ENCODE peak calls at places on chromosomes 6 and 20, in four cellular contexts. One of them, this sample, is unnamed.

GRCh38 chr6:33202799-33203198 is 1.7 kb upstream of the HSD17B8 start:
- DNase-seq in HCT116: no peak
- DNase-seq in GM12865: no peak
- DNase-seq in bronchial epithelial cell: no peak
- DNase-seq in this sample: no peak

GRCh38 chr6:130810307-130811030 is 16.7 kb upstream of the SMLR1 start:
- DNase-seq in HCT116: no peak
- DNase-seq in GM12865: no peak
- DNase-seq in bronchial epithelial cell: no peak
- DNase-seq in this sample: no peak

GRCh38 chr6:43481075-43481474 is 3.7 kb downstream of the TJAP1 start:
- DNase-seq in bronchial epithelial cell: peak
- DNase-seq in GM12865: no peak
- DNase-seq in HCT116: no peak
- DNase-seq in this sample: peak

GRCh38 chr20:17882834-17883591 is 85.6 kb downstream of the SNX5 start:
- DNase-seq in bronchial epithelial cell: no peak
- DNase-seq in HCT116: no peak
- DNase-seq in GM12865: no peak
- DNase-seq in this sample: no peak

GRCh38 chr6:149480502-149481280 is 4.1 kb downstream of the ZC3H12D start:
- DNase-seq in HCT116: no peak
- DNase-seq in GM12865: peak
- DNase-seq in bronchial epithelial cell: no peak
- DNase-seq in this sample: peak

GRCh38 chr6:15628499-15629131 is 34.2 kb downstream of the DTNBP1 start:
- DNase-seq in bronchial epithelial cell: peak
- DNase-seq in GM12865: no peak
- DNase-seq in HCT116: no peak
- DNase-seq in this sample: peak

GRCh38 chr20:38049800-38050199 is 16.3 kb downstream of the RPRD1B start:
- DNase-seq in bronchial epithelial cell: peak
- DNase-seq in HCT116: no peak
- DNase-seq in GM12865: no peak
- DNase-seq in this sample: no peak

GRCh38 chr20:3218307-3218988 is 9.2 kb downstream of the ITPA start:
- DNase-seq in HCT116: no peak
- DNase-seq in GM12865: peak
- DNase-seq in bronchial epithelial cell: no peak
- DNase-seq in this sample: peak

GRCh38 chr6:42783876-42784738 is 2.3 kb downstream of the BICRAL start:
- DNase-seq in GM12865: peak
- DNase-seq in bronchial epithelial cell: no peak
- DNase-seq in HCT116: no peak
- DNase-seq in this sample: no peak

GRCh38 chr6:24699521-24700359 is 19.2 kb downstream of the C6orf62 start:
- DNase-seq in GM12865: no peak
- DNase-seq in bronchial epithelial cell: peak
- DNase-seq in HCT116: no peak
- DNase-seq in this sample: no peak

GRCh38 chr6:38012573-38012972 is 193.0 kb downstream of the ZFAND3 start:
- DNase-seq in HCT116: peak
- DNase-seq in GM12865: peak
- DNase-seq in bronchial epithelial cell: peak
- DNase-seq in this sample: peak

GRCh38 chr20:11216451-11217314 is 542.9 kb upstream of the JAG1 start:
- DNase-seq in HCT116: no peak
- DNase-seq in GM12865: no peak
- DNase-seq in bronchial epithelial cell: no peak
- DNase-seq in this sample: no peak

GRCh38 chr20:57880155-57880648 is 170.4 kb upstream of the PMEPA1 start:
- DNase-seq in HCT116: no peak
- DNase-seq in GM12865: no peak
- DNase-seq in bronchial epithelial cell: no peak
- DNase-seq in this sample: no peak

GRCh38 chr6:120077489-120077888 is 727.9 kb upstream of the MAN1A1 start:
- DNase-seq in GM12865: peak
- DNase-seq in HCT116: peak
- DNase-seq in bronchial epithelial cell: peak
- DNase-seq in this sample: peak

DNA sequence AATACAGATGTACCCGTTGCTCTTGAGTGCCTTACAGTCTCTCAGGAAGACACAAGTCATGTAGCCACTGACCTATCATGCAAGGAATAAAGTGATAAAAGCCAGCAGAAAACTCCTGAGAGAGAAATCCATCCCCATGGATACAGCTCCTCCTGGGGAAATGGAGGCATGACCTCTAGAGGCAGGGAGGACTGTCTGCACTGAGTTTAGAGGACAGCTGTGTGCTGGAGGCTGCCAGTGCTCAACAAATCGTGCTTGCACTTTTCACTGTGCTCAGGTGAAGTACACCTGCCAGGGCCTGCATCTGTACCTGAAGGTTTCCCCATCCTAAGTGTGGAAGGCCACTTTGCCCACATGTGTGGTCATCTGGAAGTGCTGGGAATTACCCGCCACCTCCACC is 12.1 kb downstream of the CD93 start:
- DNase-seq in GM12865: no peak
- DNase-seq in bronchial epithelial cell: no peak
- DNase-seq in HCT116: no peak
- DNase-seq in this sample: no peak
- TF ChIP-seq CTCF in GM12865: no peak
- TF ChIP-seq CTCF in bronchial epithelial cell: no peak
- TF ChIP-seq CTCF in HCT116: peak
- TF ChIP-seq CTCF in this sample: no peak

GRCh38 chr6:41747256-41748101 is at the start of gene PGC:
- DNase-seq in HCT116: no peak
- DNase-seq in GM12865: no peak
- DNase-seq in bronchial epithelial cell: no peak
- DNase-seq in this sample: no peak

GRCh38 chr6:41748542-41748941 is 1.3 kb upstream of the PGC start:
- DNase-seq in bronchial epithelial cell: no peak
- DNase-seq in GM12865: no peak
- DNase-seq in HCT116: no peak
- DNase-seq in this sample: no peak

GRCh38 chr6:41748102-41748477 is 893 bp upstream of the PGC start:
- DNase-seq in bronchial epithelial cell: no peak
- DNase-seq in GM12865: no peak
- DNase-seq in HCT116: no peak
- DNase-seq in this sample: no peak

GRCh38 chr6:41746068-41746467 is 1.1 kb downstream of the PGC start:
- DNase-seq in bronchial epithelial cell: no peak
- DNase-seq in HCT116: no peak
- DNase-seq in GM12865: no peak
- DNase-seq in this sample: no peak

DNA sequence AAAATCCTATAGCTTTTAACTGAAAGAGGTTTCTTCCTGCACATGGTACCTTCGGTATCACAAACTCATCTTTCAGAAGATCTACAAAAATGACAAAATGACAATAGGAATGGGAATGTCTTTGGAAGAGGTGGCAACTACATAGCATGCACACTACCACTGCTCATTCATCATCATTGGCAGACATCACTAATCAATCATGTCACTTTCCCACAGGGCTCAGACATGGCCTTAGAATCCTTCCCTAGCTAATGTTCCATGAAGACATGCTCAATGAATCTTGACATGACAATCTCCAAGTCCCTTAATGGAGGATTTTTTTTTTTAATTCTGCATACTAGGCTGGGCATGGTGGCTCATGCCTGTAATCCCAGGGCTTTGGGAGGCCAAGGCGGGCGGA is 3.2 kb upstream of the PGC start:
- DNase-seq in HCT116: no peak
- DNase-seq in GM12865: no peak
- DNase-seq in bronchial epithelial cell: no peak
- DNase-seq in this sample: no peak
- TF ChIP-seq CTCF in HCT116: no peak
- TF ChIP-seq CTCF in GM12865: no peak
- TF ChIP-seq CTCF in bronchial epithelial cell: no peak
- TF ChIP-seq CTCF in this sample: no peak

GRCh38 chr6:4220619-4221018 is 85.2 kb upstream of the ECI2 start:
- DNase-seq in HCT116: no peak
- DNase-seq in GM12865: no peak
- DNase-seq in bronchial epithelial cell: peak
- DNase-seq in this sample: no peak

GRCh38 chr6:4224082-4224978 is 89.0 kb upstream of the ECI2 start:
- DNase-seq in GM12865: no peak
- DNase-seq in HCT116: no peak
- DNase-seq in bronchial epithelial cell: no peak
- DNase-seq in this sample: no peak

GRCh38 chr6:4225207-4225872 is 90.0 kb upstream of the ECI2 start:
- DNase-seq in GM12865: no peak
- DNase-seq in HCT116: no peak
- DNase-seq in bronchial epithelial cell: no peak
- DNase-seq in this sample: no peak
- TF ChIP-seq CTCF in GM12865: no peak
- TF ChIP-seq CTCF in HCT116: peak
- TF ChIP-seq CTCF in bronchial epithelial cell: no peak
- TF ChIP-seq CTCF in this sample: no peak

GRCh38 chr6:29813809-29814208 is 13.8 kb upstream of the HLA-G start:
- DNase-seq in HCT116: peak
- DNase-seq in GM12865: peak
- DNase-seq in bronchial epithelial cell: peak
- DNase-seq in this sample: no peak
- TF ChIP-seq CTCF in HCT116: no peak
- TF ChIP-seq CTCF in GM12865: no peak
- TF ChIP-seq CTCF in bronchial epithelial cell: no peak
- TF ChIP-seq CTCF in this sample: no peak